ENCODE peak calls at places on chromosome X, in five cellular contexts. P is IMR-90, O is mesenchymal stem cell, U is mesendoderm, I is H9. K is an unnamed sample.
A peak's percentile ranks its signal among the peaks of the same experiment; 100 is the strongest.

GRCh38 chrX:149510386-149510785 is 5.3 kb upstream of the IDS start:
- DNase-seq in P (no peak), I (no peak), O (peak; percentile 36), U (peak; percentile 43), K (no peak)

GRCh38 chrX:37993857-37994619 is 12.3 kb upstream of the SYTL5 start:
- DNase-seq in U (peak; percentile 96), O (no peak), I (peak; percentile 77), P (no peak), K (peak; percentile 47)

GRCh38 chrX:66015152-66015827 is 24.6 kb downstream of the VSIG4 start:
- DNase-seq in P (no peak), O (no peak), U (no peak), I (no peak), K (no peak)

GRCh38 chrX:148665001-148665400 is 164.6 kb downstream of the AFF2 start:
- DNase-seq in U (no peak), O (no peak), P (no peak), I (no peak), K (no peak)

GRCh38 chrX:137234651-137235402 is 201.0 kb upstream of the GPR101 start:
- DNase-seq in O (no peak), P (no peak), I (no peak), U (peak; percentile 31), K (no peak)

GRCh38 chrX:101057095-101057714 is 5.3 kb upstream of the TRMT2B start:
- DNase-seq in P (peak; percentile 68), I (no peak), U (no peak), O (no peak), K (no peak)

GRCh38 chrX:131791608-131792355 is 231.3 kb upstream of the STK26 start:
- DNase-seq in I (no peak), U (no peak), P (peak; percentile 10), O (no peak), K (no peak)

GRCh38 chrX:133375558-133376340 is 39.5 kb downstream of the GPC4 start:
- DNase-seq in U (no peak), P (no peak), I (no peak), O (peak; percentile 11), K (no peak)

GRCh38 chrX:14717949-14718348 is 154.9 kb downstream of the FANCB start:
- DNase-seq in I (no peak), U (no peak), P (no peak), O (no peak), K (no peak)

GRCh38 chrX:13194291-13195103 is 125.4 kb downstream of the ATXN3L start:
- DNase-seq in O (peak; percentile 6), U (no peak), P (no peak), I (no peak), K (no peak)

GRCh38 chrX:80810365-80810978 is 795 bp upstream of the BRWD3 start:
- DNase-seq in U (peak; percentile 38), O (no peak), I (no peak), P (no peak), K (no peak)

GRCh38 chrX:11629593-11630211 is 36.0 kb downstream of the ARHGAP6 start:
- DNase-seq in O (peak; percentile 70), I (no peak), P (peak; percentile 51), U (peak; percentile 10), K (no peak)

GRCh38 chrX:727738-728621 is 97.4 kb downstream of the SHOX start:
- DNase-seq in P (no peak), O (no peak), U (peak; percentile 59), I (peak; percentile 77), K (peak; percentile 24)

GRCh38 chrX:133921764-133922389 is 63.5 kb downstream of the GPC3 start:
- DNase-seq in I (peak; percentile 81), U (peak; percentile 88), O (peak; percentile 14), P (peak; percentile 5), K (peak; percentile 29)

GRCh38 chrX:88883205-88883604 is 136.2 kb downstream of the CPXCR1 start:
- DNase-seq in U (no peak), P (no peak), I (no peak), O (peak; percentile 6), K (no peak)

GRCh38 chrX:45622538-45622937 is 421.9 kb upstream of the DIPK2B start:
- DNase-seq in P (peak; percentile 65), I (no peak), U (no peak), O (peak; percentile 15), K (no peak)

GRCh38 chrX:110204986-110205385 is 112.9 kb downstream of the AMMECR1 start:
- DNase-seq in I (no peak), U (no peak), P (peak; percentile 80), O (peak; percentile 61), K (no peak)

GRCh38 chrX:74437530-74437929 is 16.2 kb downstream of the SLC16A2 start:
- DNase-seq in U (no peak), P (no peak), O (no peak), I (no peak), K (no peak)

GRCh38 chrX:91039777-91040176 is 394.9 kb upstream of the PABPC5 start:
- DNase-seq in O (no peak), P (no peak), U (no peak), I (no peak), K (no peak)

GRCh38 chrX:51336584-51336983 is 4.0 kb downstream of the NUDT10 start:
- DNase-seq in O (peak; percentile 22), U (peak; percentile 70), I (peak; percentile 30), P (peak; percentile 40), K (no peak)

GRCh38 chrX:23372220-23372902 is 37.7 kb downstream of the PTCHD1 start:
- DNase-seq in O (no peak), P (no peak), I (no peak), U (no peak), K (no peak)

GRCh38 chrX:53281321-53281822 is at the start of gene IQSEC2:
- DNase-seq in P (peak; percentile 77), O (peak; percentile 82), U (peak; percentile 80), I (peak; percentile 67), K (no peak)

GRCh38 chrX:22686138-22686541 is 313.6 kb upstream of the DDX53 start:
- DNase-seq in O (peak; percentile 13), U (no peak), I (no peak), P (peak; percentile 73), K (no peak)

GRCh38 chrX:153769158-153769864 is 5.3 kb downstream of the PLXNB3 start:
- DNase-seq in U (no peak), P (no peak), I (peak; percentile 25), O (no peak), K (no peak)

GRCh38 chrX:16892504-16893362 is 22.6 kb upstream of the RBBP7 start:
- DNase-seq in U (peak; percentile 92), I (peak; percentile 92), P (peak; percentile 82), O (peak; percentile 81), K (peak; percentile 58)

GRCh38 chrX:106036716-106037115 is 1.8 kb downstream of the SERPINA7 start:
- DNase-seq in I (no peak), P (no peak), U (no peak), O (no peak), K (no peak)

GRCh38 chrX:48496660-48497059 is 12.1 kb upstream of the PORCN start:
- DNase-seq in I (no peak), U (no peak), P (peak; percentile 33), O (no peak), K (no peak)

GRCh38 chrX:97200454-97200853 is 316.7 kb downstream of the RPA4 start:
- DNase-seq in P (no peak), I (peak; percentile 72), U (peak; percentile 77), O (no peak), K (no peak)

GRCh38 chrX:104253567-104254441 is 929 bp downstream of the ESX1 start:
- DNase-seq in O (peak; percentile 2), P (no peak), I (peak; percentile 43), U (peak; percentile 50), K (no peak)

GRCh38 chrX:149472620-149473019 is 32.5 kb downstream of the IDS start:
- DNase-seq in O (peak; percentile 28), P (no peak), I (no peak), U (no peak), K (no peak)

GRCh38 chrX:21972721-21973120 is 32.2 kb downstream of the SMS start:
- DNase-seq in O (peak; percentile 85), P (peak; percentile 83), I (no peak), U (peak; percentile 62), K (no peak)

GRCh38 chrX:147351644-147352043 is 537.1 kb upstream of the CXorf51A start:
- DNase-seq in O (no peak), U (no peak), P (no peak), I (no peak), K (no peak)

DNA sequence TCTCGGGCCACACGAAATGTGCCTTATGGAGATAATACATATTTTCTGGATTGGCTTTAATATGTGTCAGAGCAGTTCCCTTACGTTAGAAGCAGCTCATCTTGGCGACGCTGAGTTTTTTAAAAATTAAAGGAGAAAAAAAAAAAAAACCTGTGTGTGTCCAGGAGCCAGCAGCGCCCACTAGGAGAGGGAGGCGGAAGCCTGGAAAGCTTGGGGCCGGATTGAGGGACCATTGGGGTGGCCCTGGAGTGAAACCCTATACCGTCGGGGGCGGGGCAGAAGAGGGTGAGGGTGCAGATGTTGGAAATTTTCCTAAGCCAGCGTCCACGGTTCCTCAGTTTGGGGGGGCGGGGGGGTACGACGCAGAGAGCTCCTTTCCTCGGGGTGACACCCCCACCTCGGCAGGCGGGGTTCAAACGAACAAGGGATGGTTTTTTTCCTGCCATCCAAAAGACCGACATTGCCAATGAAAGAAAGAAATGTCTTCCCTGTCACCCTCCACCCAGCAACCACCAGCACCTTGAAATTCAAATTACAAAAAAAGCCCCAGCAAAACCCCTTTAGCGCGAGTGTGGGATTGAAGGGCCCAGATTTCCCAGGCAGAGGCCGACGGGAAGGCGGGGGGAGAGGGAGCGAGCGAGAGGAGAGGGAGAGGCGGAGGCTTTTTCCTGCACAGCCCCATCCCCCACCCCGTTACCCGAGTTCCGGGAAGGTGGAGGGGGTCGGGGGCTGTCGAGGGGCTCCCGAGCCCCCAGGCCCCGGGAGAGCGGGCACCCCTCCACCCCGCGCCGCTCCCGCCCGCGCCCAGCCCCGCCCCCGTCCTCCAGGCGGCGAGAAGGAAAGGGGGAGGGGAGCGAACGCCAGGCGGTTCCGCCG is 868 bp downstream of the SMARCA1 start:
- DNase-seq in I (peak; percentile 67), O (peak; percentile 81), U (peak; percentile 61), P (peak; percentile 54), K (peak; percentile 31)
- H3K18ac ChIP-seq in I (no peak overlapping the region), O (peak overlapping the region; percentile 100), U (peak overlapping the region; percentile 42), P (peak overlapping the region; percentile 68), K (peak overlapping the region; percentile 97)

GRCh38 chrX:68874076-68874475 is 45.3 kb downstream of the EFNB1 start:
- DNase-seq in I (no peak), U (no peak), P (no peak), O (no peak), K (no peak)
- H3K18ac ChIP-seq in I (no peak overlapping the region), U (no peak overlapping the region), P (no peak overlapping the region), O (no peak overlapping the region), K (no peak overlapping the region)

DNA sequence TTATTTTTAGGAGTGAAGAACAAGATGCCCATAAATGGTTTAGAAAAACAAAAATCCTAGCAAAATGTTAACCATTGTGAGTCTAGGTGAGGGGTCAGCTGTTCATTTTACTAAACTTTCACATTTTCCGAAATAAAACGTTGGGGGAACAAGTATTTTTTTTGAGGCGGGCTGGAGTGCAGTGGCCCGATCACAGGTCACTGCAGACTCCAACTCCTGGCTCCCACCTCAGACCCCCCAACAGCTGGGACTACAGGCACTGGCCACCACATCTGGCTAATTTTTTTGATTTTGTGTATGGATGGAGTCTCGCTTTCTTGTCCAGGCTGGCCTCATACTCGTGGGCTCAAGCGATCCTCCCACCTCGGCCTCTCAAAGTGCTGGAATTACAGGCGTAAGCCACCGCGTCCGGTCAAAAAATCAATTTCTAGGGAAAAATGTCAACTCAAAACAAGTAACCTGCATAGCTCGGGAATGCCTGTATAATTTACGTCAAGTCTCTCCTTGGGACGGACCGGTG is 741 bp upstream of the TAF1 start:
- DNase-seq in U (no peak), I (no peak), O (peak; percentile 0), P (no peak), K (no peak)
- H3K18ac ChIP-seq in U (peak overlapping the region; percentile 80), I (peak overlapping the region; percentile 82), O (peak overlapping the region; percentile 24), P (no peak overlapping the region), K (no peak overlapping the region)

GRCh38 chrX:69165116-69165651 is at the start of gene PJA1:
- DNase-seq in U (peak; percentile 75), I (peak; percentile 62), P (peak; percentile 57), O (peak; percentile 78), K (no peak)
- H3K18ac ChIP-seq in U (peak within 1 kb of the TSS; percentile 82), I (no peak within 1 kb of the TSS), P (no peak within 1 kb of the TSS), O (peak within 1 kb of the TSS; percentile 87), K (peak within 1 kb of the TSS; percentile 57)